ENCODE peak calls at places on chromosomes 4 and X, in four cellular contexts. G, W, K and H are unnamed samples.

GRCh38 chrX:65463550-65463949 is 71.0 kb downstream of the LAS1L start:
- DNase-seq in G (peak), W (no peak), K (peak), H (no peak)

GRCh38 chr4:128540122-128540521 is 252.5 kb upstream of the PGRMC2 start:
- DNase-seq in K (no peak), G (no peak), W (no peak), H (no peak)

GRCh38 chrX:153519569-153520285 is 2.3 kb downstream of the ATP2B3 start:
- DNase-seq in W (no peak), K (no peak), G (no peak), H (no peak)

GRCh38 chrX:65581661-65582339 is 47.2 kb upstream of the LAS1L start:
- DNase-seq in W (peak), K (peak), G (peak), H (peak)

GRCh38 chr4:771464-771863 is 54.5 kb downstream of the CPLX1 start:
- DNase-seq in W (no peak), K (no peak), G (no peak), H (no peak)

GRCh38 chr4:18247189-18247588 is 225.6 kb upstream of the LCORL start:
- DNase-seq in G (no peak), W (no peak), K (no peak), H (no peak)

GRCh38 chr4:48015216-48015615 is 1.3 kb downstream of the CNGA1 start:
- DNase-seq in W (no peak), G (no peak), K (no peak), H (no peak)

GRCh38 chr4:149645790-149646189 is 169.9 kb downstream of the IQCM start:
- DNase-seq in K (peak), G (peak), W (no peak), H (no peak)

GRCh38 chr4:145195167-145195952 is 15.0 kb upstream of the OTUD4 start:
- DNase-seq in W (no peak), G (no peak), K (no peak), H (no peak)

GRCh38 chr4:133131829-133132485 is 17.1 kb upstream of the PCDH10 start:
- DNase-seq in G (no peak), W (no peak), K (no peak), H (no peak)

GRCh38 chr4:8302331-8302730 is 32.8 kb downstream of the HTRA3 start:
- DNase-seq in G (no peak), W (no peak), K (peak), H (no peak)

GRCh38 chr4:40564004-40564403 is 65.7 kb downstream of the RBM47 start:
- DNase-seq in K (no peak), W (no peak), G (no peak), H (no peak)

GRCh38 chrX:78922754-78923153 is 22.4 kb upstream of the P2RY10 start:
- DNase-seq in G (no peak), W (no peak), K (no peak), H (no peak)

GRCh38 chr4:77714514-77714913 is 104.7 kb downstream of the CNOT6L start:
- DNase-seq in G (no peak), W (no peak), K (no peak), H (no peak)

GRCh38 chrX:132216283-132216682 is 3.0 kb downstream of the RAP2C start:
- DNase-seq in W (no peak), K (no peak), G (no peak), H (no peak)

GRCh38 chrX:96591418-96591817 is 93.2 kb upstream of the DIAPH2 start:
- DNase-seq in K (no peak), W (no peak), G (no peak), H (no peak)

GRCh38 chr4:1154523-1155182 is 17.7 kb downstream of the SPON2 start:
- DNase-seq in K (no peak), W (no peak), G (no peak), H (no peak)

GRCh38 chrX:140815868-140816267 is 106.3 kb downstream of the LINC00632 start:
- DNase-seq in W (no peak), K (no peak), G (no peak), H (no peak)

GRCh38 chrX:103687073-103687695 is 685 bp upstream of the MORF4L2 start:
- DNase-seq in G (no peak), K (peak), W (peak), H (peak)

GRCh38 chrX:113222305-113222704 is 381.7 kb upstream of the AMOT start:
- DNase-seq in G (no peak), K (no peak), W (no peak), H (no peak)

GRCh38 chrX:148960060-148960459 is 459.6 kb downstream of the AFF2 start:
- DNase-seq in W (no peak), G (no peak), K (no peak), H (no peak)

GRCh38 chrX:2608638-2609430 is 82.3 kb upstream of the CD99 start:
- DNase-seq in W (peak), G (peak), K (peak), H (peak)

GRCh38 chrX:138775501-138775900 is 64.0 kb upstream of the FGF13 start:
- DNase-seq in W (peak), K (no peak), G (no peak), H (peak)

GRCh38 chr4:88706574-88706973 is 8.9 kb upstream of the NAP1L5 start:
- DNase-seq in G (no peak), W (peak), K (no peak), H (no peak)

GRCh38 chr4:15912961-15913630 is 25.4 kb downstream of the FGFBP1 start:
- DNase-seq in G (no peak), K (no peak), W (no peak), H (no peak)

GRCh38 chr4:1008840-1009646 is 2.4 kb upstream of the FGFRL1 start:
- DNase-seq in W (no peak), G (no peak), K (peak), H (no peak)

GRCh38 chr4:122669911-122670738 is 49.3 kb upstream of the IL21 start:
- DNase-seq in W (no peak), K (no peak), G (no peak), H (no peak)

GRCh38 chr4:54525602-54526001 is 132.2 kb upstream of the KIT start:
- DNase-seq in K (no peak), W (no peak), G (no peak), H (no peak)

GRCh38 chr4:187814737-187815465 is 180.7 kb upstream of the ZFP42 start:
- DNase-seq in G (no peak), W (no peak), K (no peak), H (no peak)

DNA sequence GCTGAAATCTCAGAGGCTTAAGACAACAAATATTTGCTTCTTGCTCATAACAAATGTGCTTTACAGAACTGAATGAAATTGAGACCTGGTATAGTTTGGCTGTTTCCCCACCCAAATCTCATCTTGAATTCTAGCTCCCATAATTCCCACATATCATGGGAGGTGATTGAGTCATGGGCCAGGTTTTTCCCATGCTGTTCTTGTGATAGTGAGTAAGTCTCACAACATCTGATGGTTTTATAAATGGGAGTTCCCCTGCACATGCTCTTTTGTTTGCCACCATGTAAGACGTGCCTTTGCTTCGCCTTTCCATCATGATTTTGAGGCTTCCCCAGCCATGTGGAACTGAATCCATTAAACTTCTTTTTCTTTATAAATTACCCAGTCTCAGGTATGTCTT is 221.1 kb upstream of the DIPK2B start:
- DNase-seq in W (no peak), K (no peak), G (no peak), H (no peak)
- TF ChIP-seq TEAD4 in W (no peak), K (no peak), G (no peak), H (no peak)

GRCh38 chr4:173314715-173315114 is 19.4 kb downstream of the HMGB2 start:
- DNase-seq in K (no peak), W (no peak), G (no peak), H (no peak)

GRCh38 chr4:173316060-173316459 is 18.1 kb downstream of the HMGB2 start:
- DNase-seq in W (no peak), G (no peak), K (no peak), H (no peak)

GRCh38 chr4:173317003-173317402 is 17.2 kb downstream of the HMGB2 start:
- DNase-seq in W (peak), K (peak), G (no peak), H (peak)

GRCh38 chr4:173319696-173320095 is 14.5 kb downstream of the HMGB2 start:
- DNase-seq in W (no peak), G (no peak), K (no peak), H (no peak)

DNA sequence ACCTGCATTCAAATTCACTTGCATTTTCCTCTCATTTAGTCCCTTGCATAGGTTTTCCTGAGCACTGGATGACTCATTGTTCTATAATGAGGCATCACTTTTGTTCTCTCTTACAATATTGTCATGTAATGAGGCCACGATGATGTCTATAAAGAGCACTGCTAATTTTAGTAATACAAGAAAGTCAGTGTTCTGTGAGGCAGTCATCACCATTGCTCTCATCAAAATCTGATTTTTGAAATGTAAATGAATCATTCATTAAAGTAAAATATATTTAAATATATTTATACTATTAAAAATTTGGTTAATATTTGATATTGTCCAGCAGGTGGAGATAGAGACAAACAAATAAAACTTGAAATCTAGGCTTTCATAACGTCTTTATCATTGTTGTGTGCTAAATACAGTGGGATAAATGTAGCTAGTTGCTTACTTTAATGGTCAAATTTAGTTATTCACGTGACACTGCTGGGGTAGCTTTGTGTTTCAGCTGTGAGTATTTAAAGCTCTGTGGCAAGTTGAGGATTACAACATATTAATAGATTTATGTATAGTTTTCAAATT is 15.4 kb downstream of the HMGB2 start:
- DNase-seq in K (no peak), W (peak), G (no peak), H (no peak)
- TF ChIP-seq TEAD4 in K (no peak), W (no peak), G (no peak), H (no peak)

GRCh38 chr4:107709916-107710315 is 10.1 kb downstream of the PAPSS1 start:
- DNase-seq in W (no peak), K (no peak), G (no peak), H (no peak)

GRCh38 chr4:107711831-107712230 is 8.2 kb downstream of the PAPSS1 start:
- DNase-seq in W (no peak), G (no peak), K (no peak), H (no peak)

GRCh38 chr4:107708225-107708624 is 11.8 kb downstream of the PAPSS1 start:
- DNase-seq in G (no peak), W (no peak), K (no peak), H (no peak)

GRCh38 chr4:107712236-107712635 is 7.8 kb downstream of the PAPSS1 start:
- DNase-seq in W (no peak), G (no peak), K (no peak), H (no peak)

DNA sequence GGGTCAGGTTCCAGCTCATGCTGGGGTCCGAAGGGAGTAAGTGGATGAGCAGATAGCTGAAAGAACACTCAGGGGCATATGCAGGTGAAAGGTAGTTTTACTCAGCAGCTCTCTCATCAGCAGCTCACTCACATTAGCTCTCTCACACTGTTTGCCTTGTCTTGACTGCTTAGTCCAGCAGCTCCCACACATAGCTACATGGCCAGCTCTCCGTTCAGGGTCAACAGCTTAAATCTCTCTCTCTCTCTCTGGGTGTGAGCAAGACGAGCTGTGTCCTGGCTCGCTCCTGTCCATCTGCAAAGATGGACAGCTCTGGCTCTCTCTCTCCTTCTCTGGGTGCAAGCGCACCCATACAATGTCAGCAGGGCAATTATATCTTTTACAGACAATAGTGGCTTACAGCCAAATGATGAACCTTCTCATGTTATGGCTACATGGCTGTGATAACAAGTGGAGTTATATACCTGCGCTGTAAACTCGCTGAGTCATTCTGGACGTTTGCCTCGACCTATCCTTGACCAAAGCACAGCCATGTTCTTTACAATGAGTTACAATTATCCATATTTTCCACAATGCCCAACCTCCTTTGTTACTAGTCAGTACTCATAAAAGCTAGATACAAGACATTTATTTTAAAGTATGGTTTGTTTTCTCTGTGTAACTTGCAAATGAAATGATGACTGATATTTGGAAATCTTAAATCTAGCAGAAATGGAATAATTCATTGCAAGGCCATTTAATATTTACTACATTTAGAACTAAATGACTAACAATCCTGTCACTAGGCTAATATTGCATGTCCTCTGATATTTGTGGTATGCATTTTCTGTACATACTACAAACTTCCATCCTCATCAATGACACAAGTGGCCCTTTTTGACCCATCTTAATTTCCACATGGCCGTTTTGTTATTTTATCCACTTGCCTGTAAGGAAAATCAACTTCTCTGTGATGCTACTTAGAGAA is 9.3 kb downstream of the PAPSS1 start:
- DNase-seq in K (no peak), G (no peak), W (no peak), H (no peak)
- TF ChIP-seq TEAD4 in K (no peak), G (no peak), W (no peak), H (no peak)

DNA sequence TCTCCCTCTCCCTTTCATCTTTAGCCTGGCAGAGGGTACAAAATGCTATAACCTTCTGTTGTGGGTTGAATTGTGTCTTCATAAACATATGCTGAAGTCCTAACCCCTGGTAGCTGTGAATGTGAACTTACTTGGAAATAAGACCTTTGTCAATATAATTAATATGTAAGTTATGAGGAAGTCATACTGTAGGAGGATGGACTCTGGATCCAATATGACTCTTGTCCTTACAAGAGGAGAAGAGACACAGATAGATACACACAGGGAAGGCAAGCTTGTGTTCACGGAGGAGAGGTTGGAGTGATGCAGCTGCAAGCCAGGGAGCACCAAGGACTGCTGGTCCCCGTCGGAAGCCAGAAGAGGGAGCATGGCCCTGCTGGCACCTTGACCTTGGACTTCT is 94.7 kb downstream of the SLC2A9 start:
- DNase-seq in K (no peak), W (no peak), G (no peak), H (no peak)
- TF ChIP-seq TEAD4 in K (no peak), W (no peak), G (no peak), H (no peak)

GRCh38 chr4:74613266-74613665 is 168.3 kb downstream of the AREG start:
- DNase-seq in G (no peak), K (no peak), W (no peak), H (no peak)
- TF ChIP-seq TEAD4 in G (no peak), K (no peak), W (no peak), H (no peak)

GRCh38 chr4:42278709-42279324 is 118.5 kb upstream of the SHISA3 start:
- DNase-seq in G (no peak), W (no peak), K (peak), H (no peak)
- TF ChIP-seq TEAD4 in G (no peak), W (no peak), K (no peak), H (no peak)

DNA sequence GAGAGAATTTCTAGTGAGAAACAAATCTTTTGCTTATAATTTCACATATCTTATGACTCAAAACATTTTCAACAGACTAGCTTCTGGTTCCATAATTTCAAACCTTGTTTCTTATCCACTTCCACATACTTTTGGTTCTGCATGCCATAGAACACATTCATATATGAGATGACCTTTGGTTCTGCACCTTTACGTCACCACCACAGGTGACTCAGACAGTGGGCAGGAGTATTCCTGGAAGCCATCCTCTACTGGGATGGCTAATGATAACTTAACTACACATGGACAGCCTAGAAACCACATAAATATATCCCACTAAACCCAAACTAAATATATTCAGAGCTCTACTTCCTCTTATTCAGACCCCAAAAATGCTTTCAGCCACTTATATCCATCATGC is 133.3 kb downstream of the DCK start:
- DNase-seq in W (no peak), G (no peak), K (no peak), H (no peak)
- TF ChIP-seq TEAD4 in W (no peak), G (no peak), K (no peak), H (no peak)

DNA sequence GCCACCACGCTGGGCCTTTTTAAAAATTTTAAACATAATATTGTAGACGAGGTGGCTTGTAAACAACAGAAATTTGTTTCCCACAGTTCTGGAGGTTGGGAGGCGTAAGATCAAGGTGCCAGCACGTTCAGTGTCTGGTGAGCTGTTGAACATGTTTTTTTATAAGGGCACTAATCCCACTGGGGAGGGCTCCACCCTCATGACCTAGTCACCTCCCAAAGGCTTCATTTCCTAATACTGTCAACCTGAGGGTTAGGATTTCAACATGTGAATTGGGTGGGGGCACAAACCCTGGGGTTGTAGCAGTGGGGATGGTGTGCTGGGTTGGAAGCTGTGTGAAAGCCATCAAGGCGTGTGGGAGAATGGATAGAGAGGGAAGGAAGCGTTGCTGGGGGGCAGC is 27.6 kb downstream of the TBC1D14 start:
- DNase-seq in W (no peak), G (no peak), K (no peak), H (no peak)
- TF ChIP-seq TEAD4 in W (no peak), G (no peak), K (no peak), H (no peak)